ENCODE peak calls at places on chromosome 4, in five cellular contexts. K is body of pancreas, S is PC-9, U is ascending aorta, J is BE2C. B is an unnamed sample. For H3K27me3 and H3K4me1, the result is how much of the 10 kb centered on the place peaks cover.

GRCh38 chr4:2172627-2173231 is 69.2 kb downstream of the HAUS3 start:
- DNase-seq in K (no peak), U (no peak), J (no peak), S (no peak), B (no peak)

GRCh38 chr4:6473264-6474052 is 1.0 kb upstream of the PPP2R2C start:
- DNase-seq in S (no peak), U (peak), J (no peak), K (no peak), B (no peak)

GRCh38 chr4:56618734-56619133 is 62.4 kb downstream of the HOPX start:
- DNase-seq in U (no peak), S (no peak), J (no peak), K (no peak), B (no peak)

GRCh38 chr4:133891001-133891400 is 310.6 kb downstream of the PABPC4L start:
- DNase-seq in S (no peak), K (no peak), U (no peak), J (no peak), B (peak)

GRCh38 chr4:129583868-129584267 is 487.9 kb downstream of the C4orf33 start:
- DNase-seq in S (no peak), K (peak), J (peak), U (no peak), B (no peak)

GRCh38 chr4:1666391-1666790 is 17.7 kb downstream of the FAM53A start:
- DNase-seq in K (no peak), S (no peak), J (no peak), U (no peak), B (no peak)

GRCh38 chr4:7658297-7659204 is 223.8 kb upstream of the PSAPL1 start:
- DNase-seq in S (peak), J (no peak), U (no peak), K (no peak), B (no peak)

GRCh38 chr4:32790803-32791202 is 2070.6 kb downstream of the PCDH7 start:
- DNase-seq in S (no peak), J (peak), K (no peak), U (no peak), B (no peak)

GRCh38 chr4:39134674-39135073 is 47.7 kb upstream of the WDR19 start:
- DNase-seq in S (no peak), U (no peak), K (no peak), J (no peak), B (no peak)

GRCh38 chr4:139455187-139455586 is 1.3 kb downstream of the RAB33B start:
- DNase-seq in U (no peak), J (no peak), S (no peak), K (no peak), B (no peak)

GRCh38 chr4:70603856-70604255 is 11.8 kb downstream of the AMBN start:
- DNase-seq in S (no peak), U (no peak), K (no peak), J (no peak), B (no peak)

DNA sequence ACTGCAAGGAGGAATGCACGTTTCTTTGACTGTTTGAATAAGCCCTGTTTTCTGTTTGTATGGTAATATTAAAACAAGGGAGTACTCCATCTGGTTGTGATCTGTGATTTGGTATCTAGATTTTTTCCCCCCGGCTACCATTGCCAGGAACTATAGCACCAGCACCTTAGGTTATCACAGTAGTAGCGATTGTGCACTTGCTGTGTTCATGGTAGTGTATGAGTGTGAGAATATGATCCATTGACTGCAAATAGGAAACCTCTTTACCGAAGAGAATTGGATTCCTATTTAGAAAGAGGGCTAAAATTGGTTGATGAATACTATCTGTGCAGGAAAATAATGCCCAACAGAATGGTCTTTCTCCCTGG is 69.9 kb downstream of the LARP7 start:
- DNase-seq in J (no peak), K (no peak), S (no peak), U (no peak), B (peak)
- H3K27me3 ChIP-seq in J (under half), K (under half), S (under half), U (under half), B (under half)

GRCh38 chr4:92522371-92522770 is 218.6 kb downstream of the GRID2 start:
- DNase-seq in S (no peak), U (no peak), K (no peak), J (no peak), B (no peak)

GRCh38 chr4:92520563-92520962 is 216.8 kb downstream of the GRID2 start:
- DNase-seq in U (no peak), K (no peak), S (no peak), J (no peak), B (no peak)

GRCh38 chr4:92519727-92520126 is 216.0 kb downstream of the GRID2 start:
- DNase-seq in J (no peak), K (no peak), S (no peak), U (no peak), B (no peak)

GRCh38 chr4:92516450-92516849 is 212.7 kb downstream of the GRID2 start:
- DNase-seq in S (no peak), K (no peak), J (no peak), U (no peak), B (no peak)

GRCh38 chr4:92521941-92522340 is 218.2 kb downstream of the GRID2 start:
- DNase-seq in K (no peak), J (no peak), U (no peak), S (no peak), B (no peak)
- H3K4me1 ChIP-seq in K (under half), J (under half), U (under half), S (under half), B (under half)

DNA sequence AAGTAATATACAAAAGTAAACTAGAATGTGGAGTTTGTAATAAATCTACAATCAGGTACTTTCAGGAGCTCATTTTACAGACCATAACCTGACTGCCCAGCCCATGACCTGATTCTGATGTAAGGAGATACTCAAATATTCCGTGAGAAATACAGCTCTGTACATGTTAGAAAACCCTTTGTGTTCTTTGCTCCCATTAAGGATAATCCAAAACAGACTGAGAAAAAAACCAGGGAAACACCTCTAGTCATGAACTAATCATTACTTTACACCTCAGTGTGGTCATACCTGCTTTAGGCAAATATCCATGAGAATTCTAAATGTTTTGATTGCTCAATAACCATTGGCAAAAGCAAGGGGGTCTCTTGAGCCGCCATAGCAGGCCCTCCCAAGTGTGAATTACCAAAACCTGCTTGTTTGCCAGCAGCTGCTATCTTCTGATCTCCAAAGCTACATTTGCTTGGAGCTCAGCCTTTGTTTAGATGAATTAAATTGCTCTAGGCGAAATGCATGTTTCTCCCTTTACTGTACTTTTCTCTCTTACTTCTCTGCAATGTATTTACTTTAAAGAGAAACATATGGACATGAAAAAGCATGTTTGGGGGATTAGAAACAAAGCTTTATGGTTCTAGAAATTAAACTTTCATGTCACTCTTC is 79.1 kb downstream of the ANKRD50 start:
- DNase-seq in K (no peak), S (peak), U (no peak), J (no peak), B (peak)
- H3K4me3 ChIP-seq in K (no peak), S (no peak), U (no peak), J (no peak), B (no peak)

DNA sequence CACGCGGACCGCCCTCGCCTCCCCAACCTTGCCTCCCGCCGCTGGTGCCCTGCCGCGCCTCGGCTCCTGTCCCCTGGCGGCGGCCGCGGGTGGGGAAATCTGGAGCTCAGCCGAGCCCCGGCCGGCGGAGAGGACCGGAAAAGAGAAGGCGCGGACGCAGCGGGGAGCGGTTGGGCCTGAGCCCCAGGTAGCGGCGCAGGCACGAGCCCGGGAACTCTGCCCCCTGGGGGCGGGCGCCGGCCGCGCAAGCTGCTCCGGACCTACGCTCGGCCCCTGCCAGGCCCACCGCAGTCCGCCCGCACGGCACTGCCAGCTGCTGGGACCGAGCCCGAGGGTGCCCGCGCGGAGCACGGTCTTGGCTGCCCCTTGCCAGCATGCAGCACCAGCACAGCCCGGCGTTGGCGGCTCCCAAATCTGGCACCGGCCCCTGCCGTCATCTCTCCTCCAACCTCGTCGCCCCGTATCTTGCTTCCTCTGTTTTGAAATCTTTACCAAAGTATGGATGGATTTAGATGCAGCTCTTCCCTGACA is at the start of gene PRSS12:
- DNase-seq in S (peak), U (peak), K (peak), J (peak), B (peak)
- H3K27me3 ChIP-seq in S (under half), U (under half), K (under half), J (under half), B (under half)

GRCh38 chr4:83361416-83362196 is 27.0 kb upstream of the HPSE start:
- DNase-seq in S (no peak), K (no peak), U (no peak), J (no peak), B (peak)
- H3K4me1 ChIP-seq in S (under half), K (under half), U (under half), J (under half), B (under half)

GRCh38 chr4:183318656-183319055 is 1.4 kb downstream of the CLDN22 start:
- DNase-seq in S (no peak), K (no peak), J (no peak), U (no peak), B (no peak)
- H3K4me3 ChIP-seq in S (no peak), K (no peak), J (no peak), U (no peak), B (no peak)

DNA sequence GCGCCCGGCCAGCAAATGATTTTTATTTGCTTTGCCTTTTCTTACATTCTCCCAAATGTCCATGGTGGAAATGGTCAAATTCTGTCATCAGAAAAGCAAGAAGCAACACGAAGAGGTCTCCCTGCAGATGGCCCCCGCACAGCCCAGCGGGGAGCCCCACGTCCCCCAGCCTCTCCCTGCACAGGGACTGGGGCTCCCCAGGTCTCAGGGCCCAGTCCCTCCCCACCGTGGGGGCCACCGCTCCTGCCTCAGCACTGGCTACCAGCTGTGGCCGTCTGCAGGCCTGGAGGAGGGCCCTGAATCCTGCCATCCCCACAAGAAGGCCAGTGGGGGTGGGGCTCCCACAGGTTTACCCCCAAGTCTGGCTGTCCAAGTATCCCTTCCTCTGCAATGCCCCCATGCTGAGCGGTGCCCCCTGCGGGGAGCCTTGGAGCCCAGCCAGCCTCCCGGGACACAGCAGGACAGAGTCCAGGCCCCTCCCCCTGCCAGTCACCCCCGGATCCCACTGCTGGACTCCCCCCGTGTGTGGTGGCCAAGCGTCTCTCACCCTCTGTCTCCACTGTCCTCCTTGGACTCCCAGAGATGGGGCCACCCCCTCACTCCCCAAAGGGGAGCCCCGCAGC is 38.2 kb upstream of the ADRA2C start:
- DNase-seq in K (no peak), U (no peak), J (no peak), S (no peak), B (no peak)
- H3K27me3 ChIP-seq in K (under half), U (under half), J (under half), S (half or more), B (under half)

GRCh38 chr4:142705820-142706219 is 140.3 kb downstream of the INPP4B start:
- DNase-seq in U (no peak), S (no peak), K (no peak), J (peak), B (no peak)

GRCh38 chr4:142700521-142700920 is 145.6 kb downstream of the INPP4B start:
- DNase-seq in S (no peak), U (no peak), J (no peak), K (no peak), B (no peak)

GRCh38 chr4:142701017-142701416 is 145.1 kb downstream of the INPP4B start:
- DNase-seq in K (no peak), U (no peak), S (no peak), J (no peak), B (no peak)

GRCh38 chr4:142706381-142706780 is 139.7 kb downstream of the INPP4B start:
- DNase-seq in U (no peak), J (no peak), S (no peak), K (no peak), B (no peak)

DNA sequence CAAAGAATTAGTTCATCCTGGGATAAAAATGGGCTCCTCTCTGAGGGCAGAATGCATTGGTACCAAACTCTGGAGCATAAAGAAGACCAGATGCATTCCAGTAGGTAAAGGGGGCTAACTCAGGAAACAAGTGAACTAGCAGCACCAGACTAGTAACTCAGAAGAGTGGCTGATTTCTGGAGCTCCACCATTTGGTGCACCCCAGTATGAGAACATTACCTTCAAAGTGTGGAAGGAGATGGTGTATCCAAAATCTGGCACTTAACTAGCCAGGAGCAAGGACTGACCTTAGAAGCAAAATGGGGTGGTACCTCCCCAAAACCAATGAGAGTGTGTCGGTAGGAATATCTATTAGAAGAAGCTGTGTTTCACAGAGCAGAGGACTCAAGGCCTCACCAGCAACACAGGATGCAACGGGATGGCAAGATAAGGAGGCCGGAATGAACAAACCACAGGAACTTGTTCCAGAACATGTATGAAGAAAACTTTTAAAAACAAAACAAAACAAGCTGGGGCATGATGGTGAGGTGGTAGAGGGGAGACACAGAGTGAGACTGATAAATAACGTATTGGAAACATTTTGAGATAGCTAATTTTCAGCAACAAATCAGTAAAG is 142.3 kb downstream of the INPP4B start:
- DNase-seq in U (no peak), J (no peak), S (no peak), K (no peak), B (no peak)
- H3K4me1 ChIP-seq in U (under half), J (under half), S (under half), K (under half), B (under half)